ENCODE peak calls at places on chromosomes 5 and 9, in seven cellular contexts. W is tibial nerve, S is transverse colon, Z is HepG2, O is stomach, P is H1, V is ovary. C is an unnamed sample.

GRCh38 chr9:91503650-91504007 is 80.0 kb upstream of the NFIL3 start:
- DNase-seq in W (no peak), S (no peak), Z (no peak), O (no peak), P (no peak), V (no peak), C (no peak)

GRCh38 chr5:56200856-56201638 is 32.1 kb downstream of the ANKRD55 start:
- DNase-seq in W (peak; percentile 58), S (peak; percentile 64), Z (peak; percentile 88), O (peak; percentile 76), P (peak; percentile 39), V (peak; percentile 52), C (peak; percentile 71)

GRCh38 chr5:65103674-65104035 is 334.9 kb downstream of the CWC27 start:
- DNase-seq in W (peak; percentile 33), S (no peak), Z (no peak), O (no peak), P (no peak), V (peak; percentile 28), C (no peak)

GRCh38 chr9:127204771-127205470 is 59.7 kb upstream of the GARNL3 start:
- DNase-seq in W (no peak), S (no peak), Z (peak; percentile 31), O (no peak), P (no peak), V (no peak), C (peak; percentile 66)

GRCh38 chr5:114305402-114306207 is 56.3 kb upstream of the KCNN2 start:
- DNase-seq in W (no peak), S (no peak), Z (peak; percentile 1), O (no peak), P (no peak), V (no peak), C (no peak)

GRCh38 chr9:74322661-74323314 is 174.3 kb upstream of the RORB start:
- DNase-seq in W (no peak), S (no peak), Z (no peak), O (no peak), P (no peak), V (no peak), C (no peak)

GRCh38 chr9:126367139-126367538 is 40.5 kb downstream of the MVB12B start:
- DNase-seq in W (no peak), S (no peak), Z (no peak), O (no peak), P (no peak), V (no peak), C (no peak)

GRCh38 chr9:764986-765385 is 76.5 kb upstream of the DMRT1 start:
- DNase-seq in W (no peak), S (no peak), Z (no peak), O (no peak), P (no peak), V (no peak), C (peak; percentile 37)

GRCh38 chr5:112784726-112785125 is 47.0 kb downstream of the APC start:
- DNase-seq in W (no peak), S (no peak), Z (no peak), O (no peak), P (no peak), V (no peak), C (no peak)

GRCh38 chr5:93257616-93258015 is 323.4 kb downstream of the NR2F1-AS1 start:
- DNase-seq in W (no peak), S (no peak), Z (no peak), O (no peak), P (no peak), V (no peak), C (no peak)

GRCh38 chr5:80408475-80408875 is 611 bp downstream of the ZFYVE16 start:
- DNase-seq in W (peak; percentile 23), S (peak; percentile 69), Z (peak; percentile 68), O (peak; percentile 50), P (peak; percentile 21), V (no peak), C (peak; percentile 85)

GRCh38 chr5:68500828-68501227 is 285.3 kb downstream of the PIK3R1 start:
- DNase-seq in W (no peak), S (no peak), Z (no peak), O (no peak), P (no peak), V (no peak), C (no peak)

GRCh38 chr5:19837536-19838179 is 150.3 kb downstream of the CDH18 start:
- DNase-seq in W (no peak), S (no peak), Z (no peak), O (no peak), P (no peak), V (no peak), C (no peak)

GRCh38 chr5:87116821-87117512 is 150.7 kb upstream of the RASA1 start:
- DNase-seq in W (no peak), S (no peak), Z (no peak), O (no peak), P (no peak), V (no peak), C (no peak)

GRCh38 chr5:87114631-87115030 is 153.1 kb upstream of the RASA1 start:
- DNase-seq in W (no peak), S (no peak), Z (no peak), O (no peak), P (no peak), V (no peak), C (no peak)

GRCh38 chr5:87110721-87111120 is 157.0 kb upstream of the RASA1 start:
- DNase-seq in W (no peak), S (no peak), Z (no peak), O (no peak), P (no peak), V (no peak), C (no peak)

GRCh38 chr5:87115839-87116364 is 151.8 kb upstream of the RASA1 start:
- DNase-seq in W (no peak), S (no peak), Z (no peak), O (no peak), P (no peak), V (no peak), C (no peak)

GRCh38 chr5:87113848-87114247 is 153.8 kb upstream of the RASA1 start:
- DNase-seq in W (no peak), S (no peak), Z (no peak), O (no peak), P (no peak), V (no peak), C (no peak)
- H3K4me3 ChIP-seq in W (no peak overlapping the region), S (no peak overlapping the region), Z (no peak overlapping the region), O (no peak overlapping the region), P (no peak overlapping the region), V (no peak overlapping the region), C (no peak overlapping the region)

DNA sequence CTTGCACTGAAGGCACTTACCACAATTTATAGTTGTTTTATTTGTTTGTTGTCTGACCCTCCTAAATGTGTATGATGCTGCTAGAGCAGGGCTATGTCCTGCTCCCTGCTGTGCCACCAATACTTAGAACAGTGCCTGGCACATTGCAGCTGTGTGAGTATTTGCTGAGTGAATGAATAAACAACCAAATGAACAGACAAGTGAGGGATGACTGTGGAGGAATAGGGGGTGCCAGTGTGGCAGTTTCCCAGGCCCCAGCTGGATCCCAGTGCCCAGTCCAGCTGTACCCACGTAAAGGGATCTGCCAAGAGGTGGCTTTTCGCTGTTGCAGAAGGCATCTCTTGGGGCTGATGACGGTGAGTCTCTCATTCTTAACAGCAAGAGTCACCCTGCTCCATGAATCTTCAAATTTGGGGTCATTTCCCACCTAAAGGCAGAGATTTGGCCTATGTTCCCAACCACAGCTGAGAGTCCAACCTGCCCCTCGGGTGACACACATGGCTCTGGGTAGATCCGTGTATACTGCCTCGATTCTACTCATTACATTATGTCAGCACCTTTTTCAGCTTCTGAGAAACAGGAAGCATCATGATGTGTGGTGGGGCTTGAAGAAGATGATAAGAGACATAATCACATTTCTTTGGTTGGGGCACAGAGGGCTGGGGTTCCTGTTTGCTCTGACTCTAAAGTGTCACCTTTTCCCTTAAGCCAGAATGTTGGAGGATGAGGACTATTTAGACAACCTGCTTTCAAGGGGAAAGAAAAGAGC is 14.3 kb downstream of the IL5 start:
- DNase-seq in W (no peak), S (no peak), Z (no peak), O (no peak), P (no peak), V (no peak), C (no peak)
- TF ChIP-seq EP300 in W (no peak), S (no peak), Z (no peak), O (no peak), P (no peak), V (no peak), C (no peak)

DNA sequence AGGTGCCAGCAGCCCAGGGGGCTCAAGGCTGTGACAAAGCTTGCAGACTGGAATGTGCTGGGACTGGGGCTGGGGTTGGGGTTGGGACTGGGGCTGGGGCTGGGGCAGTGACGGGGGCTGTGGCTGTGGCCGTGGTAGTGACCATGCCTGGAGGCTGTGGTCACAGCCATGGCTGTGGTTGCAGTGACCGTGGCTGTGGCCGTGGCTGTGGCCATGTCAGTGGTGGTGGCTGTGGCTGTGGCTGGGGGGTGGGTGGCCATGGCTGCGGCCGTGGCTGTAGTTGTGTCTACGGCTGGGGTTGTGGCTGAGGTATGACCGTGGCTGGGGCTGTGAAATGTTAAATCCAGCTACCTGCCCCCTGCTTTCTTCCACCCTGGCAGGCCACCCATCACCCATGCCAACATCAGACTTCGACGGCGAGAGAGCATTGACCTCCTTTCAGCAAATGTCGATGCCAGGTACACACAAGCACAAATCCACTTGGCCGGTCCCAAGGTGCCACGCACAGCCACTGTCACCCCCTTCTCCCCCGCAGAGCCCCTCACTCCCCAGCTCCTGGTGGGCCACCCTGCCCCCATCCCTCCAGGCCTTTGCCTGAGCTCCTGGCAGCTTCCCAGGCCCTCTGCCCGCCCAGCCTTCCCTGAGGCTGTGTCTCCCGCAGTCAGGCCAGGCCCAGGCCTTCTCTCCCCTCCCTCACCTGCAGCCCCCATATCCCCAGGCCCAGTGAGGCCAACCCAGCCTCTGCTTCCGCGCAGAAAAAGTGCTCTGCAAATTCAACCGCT is 15.3 kb downstream of the LCN9 start:
- DNase-seq in W (no peak), S (no peak), Z (no peak), O (no peak), P (no peak), V (no peak), C (no peak)
- H3K27me3 ChIP-seq in W (peaks cover 9% of the 10 kb centered on the region), S (peaks cover 7% of the 10 kb centered on the region), Z (peaks cover 51% of the 10 kb centered on the region), O (peaks cover 9% of the 10 kb centered on the region), P (no peaks in the 10 kb centered on the region), V (no peaks in the 10 kb centered on the region), C (no peaks in the 10 kb centered on the region)

GRCh38 chr5:105616599-105616998 is 2054.0 kb upstream of the NUDT12 start:
- DNase-seq in W (no peak), S (no peak), Z (no peak), O (no peak), P (no peak), V (no peak), C (no peak)

DNA sequence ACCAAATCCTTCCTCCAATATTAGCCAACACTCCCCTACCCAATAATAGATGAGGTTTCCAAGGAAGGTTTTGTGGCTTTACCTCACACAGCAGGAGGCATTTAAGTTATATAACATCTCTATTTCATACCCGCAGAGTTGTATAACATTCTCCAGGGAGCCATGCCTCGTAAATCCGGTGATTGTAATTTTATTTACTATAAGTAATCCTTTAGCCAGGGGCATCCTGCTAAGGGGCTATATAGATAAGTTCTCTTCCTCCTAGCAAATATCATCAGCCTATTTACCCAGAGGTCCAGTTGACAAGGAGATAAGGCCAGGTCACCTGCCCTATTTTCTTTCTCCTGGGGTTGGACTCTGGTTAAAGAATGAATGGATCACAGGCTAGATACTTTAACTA is 2051.0 kb downstream of the EFNA5 start:
- DNase-seq in W (no peak), S (no peak), Z (no peak), O (no peak), P (no peak), V (no peak), C (no peak)
- H3K4me3 ChIP-seq in W (no peak overlapping the region), S (no peak overlapping the region), Z (no peak overlapping the region), O (no peak overlapping the region), P (no peak overlapping the region), V (no peak overlapping the region), C (no peak overlapping the region)

C was measured in sigmoid colon.